ENCODE peak calls at places on chromosomes 4 and X, in eight cellular contexts. U, O, Y, H, Q, C, F and T are unnamed samples.

GRCh38 chr4:11073621-11074051 is 355.1 kb downstream of the HS3ST1 start:
- DNase-seq in U (no peak), O (no peak), Y (no peak), H (no peak), Q (peak), C (no peak), F (no peak), T (peak)

GRCh38 chr4:175386776-175387507 is 425.1 kb downstream of the GPM6A start:
- DNase-seq in U (no peak), O (no peak), Y (peak), H (no peak), Q (no peak), C (no peak), F (no peak), T (no peak)

GRCh38 chr4:103008875-103009729 is 10.4 kb downstream of the SLC9B1 start:
- DNase-seq in U (no peak), O (peak), Y (peak), H (peak), Q (peak), C (peak), F (no peak), T (peak)

GRCh38 chrX:19794690-19795089 is 92.7 kb downstream of the SH3KBP1 start:
- DNase-seq in U (no peak), O (no peak), Y (no peak), H (no peak), Q (no peak), C (no peak), F (no peak), T (no peak)

GRCh38 chrX:7112071-7112470 is 35.4 kb upstream of the STS start:
- DNase-seq in U (no peak), O (no peak), Y (no peak), H (no peak), Q (no peak), C (no peak), F (no peak), T (no peak)

GRCh38 chr4:24659241-24659961 is 75.0 kb upstream of the DHX15 start:
- DNase-seq in U (no peak), O (no peak), Y (peak), H (no peak), Q (no peak), C (no peak), F (no peak), T (no peak)

GRCh38 chrX:101676571-101676970 is 16.9 kb upstream of the ARMCX2 start:
- DNase-seq in U (no peak), O (no peak), Y (no peak), H (no peak), Q (no peak), C (no peak), F (no peak), T (no peak)

GRCh38 chrX:148871422-148872152 is 371.2 kb downstream of the AFF2 start:
- DNase-seq in U (no peak), O (no peak), Y (no peak), H (no peak), Q (peak), C (no peak), F (no peak), T (no peak)

GRCh38 chr4:174273960-174274359 is 9.5 kb downstream of the FBXO8 start:
- DNase-seq in U (no peak), O (no peak), Y (peak), H (no peak), Q (no peak), C (no peak), F (no peak), T (no peak)

GRCh38 chr4:162229670-162230069 is 65.9 kb upstream of the FSTL5 start:
- DNase-seq in U (no peak), O (peak), Y (no peak), H (peak), Q (no peak), C (no peak), F (no peak), T (no peak)

GRCh38 chr4:100493756-100494155 is 24.1 kb downstream of the EMCN start:
- DNase-seq in U (no peak), O (no peak), Y (no peak), H (no peak), Q (no peak), C (no peak), F (no peak), T (no peak)

GRCh38 chr4:124206779-124207605 is 505.5 kb downstream of the ANKRD50 start:
- DNase-seq in U (no peak), O (peak), Y (no peak), H (no peak), Q (peak), C (no peak), F (no peak), T (no peak)

GRCh38 chr4:2069986-2070385 is 10.9 kb downstream of the NAT8L start:
- DNase-seq in U (no peak), O (no peak), Y (no peak), H (no peak), Q (no peak), C (no peak), F (no peak), T (no peak)

GRCh38 chr4:11399461-11399971 is 29.2 kb downstream of the HS3ST1 start:
- DNase-seq in U (no peak), O (no peak), Y (no peak), H (no peak), Q (no peak), C (no peak), F (no peak), T (no peak)

GRCh38 chr4:117847849-117848248 is 186.4 kb upstream of the NDST3 start:
- DNase-seq in U (no peak), O (no peak), Y (no peak), H (no peak), Q (no peak), C (no peak), F (no peak), T (no peak)

GRCh38 chr4:142211444-142211843 is 575.1 kb downstream of the IL15 start:
- DNase-seq in U (no peak), O (peak), Y (no peak), H (no peak), Q (no peak), C (no peak), F (no peak), T (no peak)

GRCh38 chrX:115330498-115331138 is 41.1 kb downstream of the LUZP4 start:
- DNase-seq in U (peak), O (peak), Y (peak), H (peak), Q (peak), C (peak), F (no peak), T (no peak)